ENCODE peak calls at places on chromosome 3, in ten cellular contexts. S is LHCN-M2; L is globus pallidus; Y is NCI-H1105 treated with DMSO at 0.1 percent for 48 hours; H is AG04450; D is fibroblast of pulmonary artery; F is stimulated activated CD4-positive, alpha-beta T cell treated with anti-CD3 and anti-CD28 coated beads, Interleukin-4, amount 100 ng/mL, for 4 hours; M is NCI-H187; V is AG04449; U is hypothalamus. P is an unnamed sample.

GRCh38 chr3:187709155-187709554 is 6.8 kb upstream of the RTP2 start:
- DNase-seq in S (no peak), L (no peak), Y (no peak), H (no peak), D (no peak), F (no peak), M (no peak), V (no peak), U (no peak), P (no peak)

GRCh38 chr3:63656791-63657190 is 4.3 kb downstream of the SNTN start:
- DNase-seq in S (peak), L (no peak), Y (no peak), H (peak), D (peak), F (no peak), M (no peak), V (peak), U (no peak), P (peak)

GRCh38 chr3:139286825-139287224 is 57.0 kb upstream of the MRPS22 start:
- DNase-seq in S (no peak), L (no peak), Y (no peak), H (no peak), D (no peak), F (no peak), M (no peak), V (no peak), U (no peak), P (no peak)

GRCh38 chr3:99188936-99189335 is 287.4 kb upstream of the DCBLD2 start:
- DNase-seq in S (no peak), L (no peak), Y (no peak), H (no peak), D (no peak), F (no peak), M (no peak), V (no peak), U (no peak), P (no peak)

GRCh38 chr3:151835751-151836550 is 22.0 kb downstream of the AADAC start:
- DNase-seq in S (peak), L (no peak), Y (no peak), H (peak), D (peak), F (no peak), M (no peak), V (no peak), U (no peak), P (peak)

GRCh38 chr3:58471025-58471887 is 20.6 kb upstream of the KCTD6 start:
- DNase-seq in S (peak), L (no peak), Y (peak), H (peak), D (peak), F (peak), M (no peak), V (peak), U (no peak), P (peak)

GRCh38 chr3:169268942-169269460 is 394.5 kb downstream of the MECOM start:
- DNase-seq in S (no peak), L (no peak), Y (no peak), H (no peak), D (no peak), F (no peak), M (no peak), V (no peak), U (no peak), P (no peak)

GRCh38 chr3:150544040-150544439 is 2.3 kb downstream of the SERP1 start:
- DNase-seq in S (peak), L (no peak), Y (no peak), H (no peak), D (peak), F (no peak), M (no peak), V (peak), U (no peak), P (peak)

GRCh38 chr3:177676947-177677587 is 479.8 kb upstream of the TBL1XR1 start:
- DNase-seq in S (no peak), L (no peak), Y (no peak), H (no peak), D (no peak), F (no peak), M (no peak), V (no peak), U (no peak), P (no peak)

GRCh38 chr3:138344754-138345153 is 3.6 kb upstream of the MRAS start:
- DNase-seq in S (no peak), L (no peak), Y (no peak), H (no peak), D (no peak), F (no peak), M (no peak), V (no peak), U (no peak), P (no peak)